ENCODE peak calls at places on chromosomes 11 and 22, in ten cellular contexts. One of them, this sample, is unnamed.

GRCh38 chr11:1138053-1138452 is 19.7 kb upstream of the MUC5AC start:
- DNase-seq in left lung: no peak
- DNase-seq in fibroblast of the aortic adventitia: no peak
- DNase-seq in activated CD4-positive, alpha-beta T cell treated with anti-CD3 and anti-CD28 coated beads for 24 hours: no peak
- DNase-seq in skeletal muscle cell: no peak
- DNase-seq in nephron progenitor cell: no peak
- DNase-seq in iris pigment epithelial cell: peak; percentile 37
- DNase-seq in activated effector memory CD4-positive, alpha-beta T cell treated with Interleukin-2 at 50 U/mL for 16 hours: no peak
- DNase-seq in heart left ventricle: no peak
- DNase-seq in mesothelial cell of epicardium: no peak
- DNase-seq in this sample: no peak

GRCh38 chr11:75500742-75501141 is 25.0 kb downstream of the GDPD5 start:
- DNase-seq in nephron progenitor cell: no peak
- DNase-seq in skeletal muscle cell: no peak
- DNase-seq in activated CD4-positive, alpha-beta T cell treated with anti-CD3 and anti-CD28 coated beads for 24 hours: no peak
- DNase-seq in mesothelial cell of epicardium: no peak
- DNase-seq in activated effector memory CD4-positive, alpha-beta T cell treated with Interleukin-2 at 50 U/mL for 16 hours: no peak
- DNase-seq in heart left ventricle: no peak
- DNase-seq in left lung: no peak
- DNase-seq in iris pigment epithelial cell: no peak
- DNase-seq in fibroblast of the aortic adventitia: no peak
- DNase-seq in this sample: no peak

GRCh38 chr22:21929253-21929652 is 23.4 kb downstream of the PPM1F start:
- DNase-seq in nephron progenitor cell: no peak
- DNase-seq in left lung: no peak
- DNase-seq in iris pigment epithelial cell: no peak
- DNase-seq in skeletal muscle cell: no peak
- DNase-seq in fibroblast of the aortic adventitia: no peak
- DNase-seq in activated effector memory CD4-positive, alpha-beta T cell treated with Interleukin-2 at 50 U/mL for 16 hours: no peak
- DNase-seq in mesothelial cell of epicardium: no peak
- DNase-seq in heart left ventricle: no peak
- DNase-seq in activated CD4-positive, alpha-beta T cell treated with anti-CD3 and anti-CD28 coated beads for 24 hours: no peak
- DNase-seq in this sample: no peak

GRCh38 chr22:30541979-30542810 is 4.3 kb downstream of the SEC14L6 start:
- DNase-seq in heart left ventricle: no peak
- DNase-seq in iris pigment epithelial cell: no peak
- DNase-seq in activated CD4-positive, alpha-beta T cell treated with anti-CD3 and anti-CD28 coated beads for 24 hours: no peak
- DNase-seq in skeletal muscle cell: no peak
- DNase-seq in left lung: no peak
- DNase-seq in activated effector memory CD4-positive, alpha-beta T cell treated with Interleukin-2 at 50 U/mL for 16 hours: no peak
- DNase-seq in mesothelial cell of epicardium: no peak
- DNase-seq in fibroblast of the aortic adventitia: no peak
- DNase-seq in nephron progenitor cell: peak; percentile 64
- DNase-seq in this sample: peak; percentile 73

GRCh38 chr11:46918087-46918751 is at the start of gene LRP4:
- DNase-seq in activated effector memory CD4-positive, alpha-beta T cell treated with Interleukin-2 at 50 U/mL for 16 hours: no peak
- DNase-seq in activated CD4-positive, alpha-beta T cell treated with anti-CD3 and anti-CD28 coated beads for 24 hours: no peak
- DNase-seq in mesothelial cell of epicardium: peak; percentile 49
- DNase-seq in skeletal muscle cell: no peak
- DNase-seq in fibroblast of the aortic adventitia: no peak
- DNase-seq in left lung: no peak
- DNase-seq in nephron progenitor cell: peak; percentile 86
- DNase-seq in iris pigment epithelial cell: no peak
- DNase-seq in heart left ventricle: peak; percentile 72
- DNase-seq in this sample: peak; percentile 82

GRCh38 chr11:369336-370018 is at the start of gene B4GALNT4:
- DNase-seq in heart left ventricle: no peak
- DNase-seq in iris pigment epithelial cell: peak; percentile 45
- DNase-seq in left lung: no peak
- DNase-seq in skeletal muscle cell: no peak
- DNase-seq in fibroblast of the aortic adventitia: peak; percentile 22
- DNase-seq in nephron progenitor cell: peak; percentile 75
- DNase-seq in activated CD4-positive, alpha-beta T cell treated with anti-CD3 and anti-CD28 coated beads for 24 hours: no peak
- DNase-seq in mesothelial cell of epicardium: no peak
- DNase-seq in activated effector memory CD4-positive, alpha-beta T cell treated with Interleukin-2 at 50 U/mL for 16 hours: no peak
- DNase-seq in this sample: peak; percentile 78

GRCh38 chr11:41522391-41522790 is 62.9 kb upstream of the LRRC4C start:
- DNase-seq in left lung: no peak
- DNase-seq in iris pigment epithelial cell: no peak
- DNase-seq in mesothelial cell of epicardium: no peak
- DNase-seq in activated CD4-positive, alpha-beta T cell treated with anti-CD3 and anti-CD28 coated beads for 24 hours: no peak
- DNase-seq in activated effector memory CD4-positive, alpha-beta T cell treated with Interleukin-2 at 50 U/mL for 16 hours: no peak
- DNase-seq in heart left ventricle: no peak
- DNase-seq in skeletal muscle cell: no peak
- DNase-seq in fibroblast of the aortic adventitia: peak; percentile 51
- DNase-seq in nephron progenitor cell: no peak
- DNase-seq in this sample: no peak

GRCh38 chr11:27008811-27009535 is 15.1 kb downstream of the FIBIN start:
- DNase-seq in skeletal muscle cell: no peak
- DNase-seq in left lung: no peak
- DNase-seq in fibroblast of the aortic adventitia: no peak
- DNase-seq in nephron progenitor cell: no peak
- DNase-seq in mesothelial cell of epicardium: no peak
- DNase-seq in activated CD4-positive, alpha-beta T cell treated with anti-CD3 and anti-CD28 coated beads for 24 hours: no peak
- DNase-seq in activated effector memory CD4-positive, alpha-beta T cell treated with Interleukin-2 at 50 U/mL for 16 hours: no peak
- DNase-seq in iris pigment epithelial cell: peak; percentile 55
- DNase-seq in heart left ventricle: no peak
- DNase-seq in this sample: no peak

GRCh38 chr11:124917115-124917637 is 1.9 kb upstream of the HEPN1 start:
- DNase-seq in fibroblast of the aortic adventitia: peak; percentile 56
- DNase-seq in left lung: no peak
- DNase-seq in heart left ventricle: no peak
- DNase-seq in skeletal muscle cell: peak; percentile 57
- DNase-seq in mesothelial cell of epicardium: no peak
- DNase-seq in activated CD4-positive, alpha-beta T cell treated with anti-CD3 and anti-CD28 coated beads for 24 hours: no peak
- DNase-seq in activated effector memory CD4-positive, alpha-beta T cell treated with Interleukin-2 at 50 U/mL for 16 hours: no peak
- DNase-seq in nephron progenitor cell: no peak
- DNase-seq in iris pigment epithelial cell: peak; percentile 75
- DNase-seq in this sample: no peak

GRCh38 chr11:12496181-12497025 is 119.0 kb downstream of the PARVA start:
- DNase-seq in activated CD4-positive, alpha-beta T cell treated with anti-CD3 and anti-CD28 coated beads for 24 hours: no peak
- DNase-seq in heart left ventricle: no peak
- DNase-seq in iris pigment epithelial cell: no peak
- DNase-seq in left lung: no peak
- DNase-seq in mesothelial cell of epicardium: no peak
- DNase-seq in skeletal muscle cell: no peak
- DNase-seq in nephron progenitor cell: no peak
- DNase-seq in fibroblast of the aortic adventitia: no peak
- DNase-seq in activated effector memory CD4-positive, alpha-beta T cell treated with Interleukin-2 at 50 U/mL for 16 hours: no peak
- DNase-seq in this sample: peak; percentile 43

GRCh38 chr22:34669001-34669400 is 397.0 kb upstream of the ISX start:
- DNase-seq in nephron progenitor cell: no peak
- DNase-seq in fibroblast of the aortic adventitia: no peak
- DNase-seq in activated CD4-positive, alpha-beta T cell treated with anti-CD3 and anti-CD28 coated beads for 24 hours: no peak
- DNase-seq in heart left ventricle: no peak
- DNase-seq in skeletal muscle cell: no peak
- DNase-seq in iris pigment epithelial cell: peak; percentile 3
- DNase-seq in left lung: no peak
- DNase-seq in mesothelial cell of epicardium: no peak
- DNase-seq in activated effector memory CD4-positive, alpha-beta T cell treated with Interleukin-2 at 50 U/mL for 16 hours: no peak
- DNase-seq in this sample: no peak

GRCh38 chr11:19714387-19715363 is 2.0 kb downstream of the NAV2 start:
- DNase-seq in activated CD4-positive, alpha-beta T cell treated with anti-CD3 and anti-CD28 coated beads for 24 hours: no peak
- DNase-seq in left lung: no peak
- DNase-seq in fibroblast of the aortic adventitia: peak; percentile 94
- DNase-seq in nephron progenitor cell: peak; percentile 37
- DNase-seq in iris pigment epithelial cell: peak; percentile 55
- DNase-seq in skeletal muscle cell: no peak
- DNase-seq in activated effector memory CD4-positive, alpha-beta T cell treated with Interleukin-2 at 50 U/mL for 16 hours: no peak
- DNase-seq in mesothelial cell of epicardium: no peak
- DNase-seq in heart left ventricle: peak; percentile 81
- DNase-seq in this sample: peak; percentile 49

GRCh38 chr11:9137293-9138132 is 46.1 kb upstream of the SCUBE2 start:
- DNase-seq in mesothelial cell of epicardium: peak; percentile 48
- DNase-seq in left lung: peak; percentile 72
- DNase-seq in activated CD4-positive, alpha-beta T cell treated with anti-CD3 and anti-CD28 coated beads for 24 hours: peak; percentile 64
- DNase-seq in heart left ventricle: peak; percentile 67
- DNase-seq in iris pigment epithelial cell: peak; percentile 71
- DNase-seq in nephron progenitor cell: peak; percentile 82
- DNase-seq in fibroblast of the aortic adventitia: peak; percentile 66
- DNase-seq in activated effector memory CD4-positive, alpha-beta T cell treated with Interleukin-2 at 50 U/mL for 16 hours: peak; percentile 66
- DNase-seq in skeletal muscle cell: no peak
- DNase-seq in this sample: peak; percentile 88

GRCh38 chr11:26470992-26471391 is 101.1 kb downstream of the MUC15 start:
- DNase-seq in left lung: no peak
- DNase-seq in heart left ventricle: no peak
- DNase-seq in activated effector memory CD4-positive, alpha-beta T cell treated with Interleukin-2 at 50 U/mL for 16 hours: no peak
- DNase-seq in mesothelial cell of epicardium: no peak
- DNase-seq in activated CD4-positive, alpha-beta T cell treated with anti-CD3 and anti-CD28 coated beads for 24 hours: no peak
- DNase-seq in fibroblast of the aortic adventitia: no peak
- DNase-seq in skeletal muscle cell: no peak
- DNase-seq in nephron progenitor cell: no peak
- DNase-seq in iris pigment epithelial cell: no peak
- DNase-seq in this sample: no peak

GRCh38 chr22:22839570-22840314 is 47.9 kb upstream of the IGLL5 start:
- DNase-seq in nephron progenitor cell: no peak
- DNase-seq in left lung: no peak
- DNase-seq in fibroblast of the aortic adventitia: no peak
- DNase-seq in mesothelial cell of epicardium: no peak
- DNase-seq in activated effector memory CD4-positive, alpha-beta T cell treated with Interleukin-2 at 50 U/mL for 16 hours: no peak
- DNase-seq in iris pigment epithelial cell: no peak
- DNase-seq in activated CD4-positive, alpha-beta T cell treated with anti-CD3 and anti-CD28 coated beads for 24 hours: no peak
- DNase-seq in skeletal muscle cell: no peak
- DNase-seq in heart left ventricle: no peak
- DNase-seq in this sample: no peak

GRCh38 chr11:9003573-9004309 is at the start of gene NRIP3:
- DNase-seq in nephron progenitor cell: peak; percentile 86
- DNase-seq in fibroblast of the aortic adventitia: peak; percentile 53
- DNase-seq in skeletal muscle cell: no peak
- DNase-seq in left lung: peak; percentile 66
- DNase-seq in heart left ventricle: peak; percentile 74
- DNase-seq in iris pigment epithelial cell: peak; percentile 72
- DNase-seq in activated effector memory CD4-positive, alpha-beta T cell treated with Interleukin-2 at 50 U/mL for 16 hours: peak; percentile 65
- DNase-seq in activated CD4-positive, alpha-beta T cell treated with anti-CD3 and anti-CD28 coated beads for 24 hours: peak; percentile 49
- DNase-seq in mesothelial cell of epicardium: peak; percentile 60
- DNase-seq in this sample: peak; percentile 83

GRCh38 chr22:41367680-41368542 is 13.8 kb upstream of the TEF start:
- DNase-seq in activated CD4-positive, alpha-beta T cell treated with anti-CD3 and anti-CD28 coated beads for 24 hours: no peak
- DNase-seq in left lung: peak; percentile 62
- DNase-seq in heart left ventricle: peak; percentile 59
- DNase-seq in activated effector memory CD4-positive, alpha-beta T cell treated with Interleukin-2 at 50 U/mL for 16 hours: no peak
- DNase-seq in nephron progenitor cell: no peak
- DNase-seq in mesothelial cell of epicardium: no peak
- DNase-seq in iris pigment epithelial cell: peak; percentile 67
- DNase-seq in skeletal muscle cell: no peak
- DNase-seq in fibroblast of the aortic adventitia: peak; percentile 67
- DNase-seq in this sample: peak; percentile 51

GRCh38 chr11:130826572-130826971 is 89.7 kb downstream of the SNX19 start:
- DNase-seq in fibroblast of the aortic adventitia: no peak
- DNase-seq in heart left ventricle: no peak
- DNase-seq in activated effector memory CD4-positive, alpha-beta T cell treated with Interleukin-2 at 50 U/mL for 16 hours: no peak
- DNase-seq in activated CD4-positive, alpha-beta T cell treated with anti-CD3 and anti-CD28 coated beads for 24 hours: no peak
- DNase-seq in iris pigment epithelial cell: no peak
- DNase-seq in left lung: no peak
- DNase-seq in nephron progenitor cell: no peak
- DNase-seq in mesothelial cell of epicardium: no peak
- DNase-seq in skeletal muscle cell: no peak
- DNase-seq in this sample: no peak

GRCh38 chr11:97607301-97608000 is 1217.6 kb downstream of the JRKL start:
- DNase-seq in iris pigment epithelial cell: peak; percentile 50
- DNase-seq in left lung: no peak
- DNase-seq in fibroblast of the aortic adventitia: peak; percentile 2
- DNase-seq in nephron progenitor cell: no peak
- DNase-seq in heart left ventricle: no peak
- DNase-seq in activated effector memory CD4-positive, alpha-beta T cell treated with Interleukin-2 at 50 U/mL for 16 hours: no peak
- DNase-seq in activated CD4-positive, alpha-beta T cell treated with anti-CD3 and anti-CD28 coated beads for 24 hours: no peak
- DNase-seq in mesothelial cell of epicardium: no peak
- DNase-seq in skeletal muscle cell: no peak
- DNase-seq in this sample: no peak

This sample was measured in neural progenitor cell.